ENCODE peak calls at places on chromosomes 4 and X, in seven cellular contexts. One of them, this sample, is unnamed.

GRCh38 chr4:79492148-79492547 is 84.1 kb upstream of the GK2 start:
- DNase-seq in neural progenitor cell: no peak
- DNase-seq in right atrium auricular region: no peak
- DNase-seq in fibroblast of mammary gland: no peak
- DNase-seq in NB4: no peak
- DNase-seq in fibroblast of pulmonary artery: peak; percentile 5
- DNase-seq in heart left ventricle: peak; percentile 42
- DNase-seq in this sample: no peak

GRCh38 chrX:96692454-96692853 is 7.8 kb downstream of the DIAPH2 start:
- DNase-seq in neural progenitor cell: no peak
- DNase-seq in right atrium auricular region: no peak
- DNase-seq in fibroblast of mammary gland: peak; percentile 64
- DNase-seq in NB4: peak; percentile 22
- DNase-seq in fibroblast of pulmonary artery: peak; percentile 56
- DNase-seq in heart left ventricle: no peak
- DNase-seq in this sample: no peak

GRCh38 chr4:109967798-109968520 is 55.3 kb downstream of the EGF start:
- DNase-seq in neural progenitor cell: no peak
- DNase-seq in right atrium auricular region: no peak
- DNase-seq in fibroblast of mammary gland: peak; percentile 56
- DNase-seq in NB4: peak; percentile 10
- DNase-seq in fibroblast of pulmonary artery: peak; percentile 7
- DNase-seq in heart left ventricle: no peak
- DNase-seq in this sample: no peak

GRCh38 chr4:150381671-150382427 is 200.1 kb upstream of the MAB21L2 start:
- DNase-seq in neural progenitor cell: no peak
- DNase-seq in right atrium auricular region: no peak
- DNase-seq in fibroblast of mammary gland: peak; percentile 40
- DNase-seq in NB4: no peak
- DNase-seq in fibroblast of pulmonary artery: peak; percentile 43
- DNase-seq in heart left ventricle: no peak
- DNase-seq in this sample: no peak

GRCh38 chr4:121243476-121243875 is 79.4 kb upstream of the TNIP3 start:
- DNase-seq in neural progenitor cell: no peak
- DNase-seq in right atrium auricular region: no peak
- DNase-seq in fibroblast of mammary gland: peak; percentile 8
- DNase-seq in NB4: no peak
- DNase-seq in fibroblast of pulmonary artery: no peak
- DNase-seq in heart left ventricle: no peak
- DNase-seq in this sample: no peak

GRCh38 chr4:109315818-109316217 is 13.4 kb upstream of the COL25A1 start:
- DNase-seq in neural progenitor cell: no peak
- DNase-seq in right atrium auricular region: no peak
- DNase-seq in fibroblast of mammary gland: no peak
- DNase-seq in NB4: no peak
- DNase-seq in fibroblast of pulmonary artery: no peak
- DNase-seq in heart left ventricle: no peak
- DNase-seq in this sample: no peak

GRCh38 chr4:137768196-137768595 is 235.9 kb upstream of the PCDH18 start:
- DNase-seq in neural progenitor cell: no peak
- DNase-seq in right atrium auricular region: no peak
- DNase-seq in fibroblast of mammary gland: peak; percentile 34
- DNase-seq in NB4: no peak
- DNase-seq in fibroblast of pulmonary artery: peak; percentile 23
- DNase-seq in heart left ventricle: no peak
- DNase-seq in this sample: no peak

GRCh38 chr4:72712997-72713396 is 144.0 kb upstream of the ADAMTS3 start:
- DNase-seq in neural progenitor cell: no peak
- DNase-seq in right atrium auricular region: no peak
- DNase-seq in fibroblast of mammary gland: no peak
- DNase-seq in NB4: no peak
- DNase-seq in fibroblast of pulmonary artery: no peak
- DNase-seq in heart left ventricle: no peak
- DNase-seq in this sample: no peak

GRCh38 chr4:182427530-182427929 is 184.3 kb downstream of the TENM3 start:
- DNase-seq in neural progenitor cell: no peak
- DNase-seq in right atrium auricular region: no peak
- DNase-seq in fibroblast of mammary gland: peak; percentile 53
- DNase-seq in NB4: no peak
- DNase-seq in fibroblast of pulmonary artery: peak; percentile 28
- DNase-seq in heart left ventricle: no peak
- DNase-seq in this sample: no peak

GRCh38 chr4:77818077-77818666 is 996 bp downstream of the CNOT6L start:
- DNase-seq in neural progenitor cell: peak; percentile 81
- DNase-seq in right atrium auricular region: peak; percentile 74
- DNase-seq in fibroblast of mammary gland: peak; percentile 85
- DNase-seq in NB4: peak; percentile 91
- DNase-seq in fibroblast of pulmonary artery: peak; percentile 85
- DNase-seq in heart left ventricle: peak; percentile 73
- DNase-seq in this sample: no peak

GRCh38 chrX:23662853-23663252 is 4.4 kb upstream of the PRDX4 start:
- DNase-seq in neural progenitor cell: no peak
- DNase-seq in right atrium auricular region: no peak
- DNase-seq in fibroblast of mammary gland: peak; percentile 84
- DNase-seq in NB4: no peak
- DNase-seq in fibroblast of pulmonary artery: peak; percentile 14
- DNase-seq in heart left ventricle: no peak
- DNase-seq in this sample: no peak

GRCh38 chr4:30722916-30723270 is 2.7 kb downstream of the PCDH7 start:
- DNase-seq in neural progenitor cell: peak; percentile 29
- DNase-seq in right atrium auricular region: no peak
- DNase-seq in fibroblast of mammary gland: no peak
- DNase-seq in NB4: no peak
- DNase-seq in fibroblast of pulmonary artery: no peak
- DNase-seq in heart left ventricle: peak; percentile 27
- DNase-seq in this sample: no peak

GRCh38 chrX:96752776-96753175 is 68.1 kb downstream of the DIAPH2 start:
- DNase-seq in neural progenitor cell: no peak
- DNase-seq in right atrium auricular region: no peak
- DNase-seq in fibroblast of mammary gland: no peak
- DNase-seq in NB4: no peak
- DNase-seq in fibroblast of pulmonary artery: no peak
- DNase-seq in heart left ventricle: no peak
- DNase-seq in this sample: no peak

GRCh38 chr4:118139241-118139640 is 105.0 kb downstream of the NDST3 start:
- DNase-seq in neural progenitor cell: no peak
- DNase-seq in right atrium auricular region: no peak
- DNase-seq in fibroblast of mammary gland: no peak
- DNase-seq in NB4: peak; percentile 33
- DNase-seq in fibroblast of pulmonary artery: no peak
- DNase-seq in heart left ventricle: no peak
- DNase-seq in this sample: no peak

GRCh38 chr4:118141240-118141639 is 107.0 kb downstream of the NDST3 start:
- DNase-seq in neural progenitor cell: no peak
- DNase-seq in right atrium auricular region: no peak
- DNase-seq in fibroblast of mammary gland: no peak
- DNase-seq in NB4: peak; percentile 16
- DNase-seq in fibroblast of pulmonary artery: no peak
- DNase-seq in heart left ventricle: no peak
- DNase-seq in this sample: no peak
- TF ChIP-seq CTCF in neural progenitor cell: peak; percentile 12
- TF ChIP-seq CTCF in right atrium auricular region: no peak
- TF ChIP-seq CTCF in fibroblast of mammary gland: no peak
- TF ChIP-seq CTCF in NB4: no peak
- TF ChIP-seq CTCF in fibroblast of pulmonary artery: no peak
- TF ChIP-seq CTCF in heart left ventricle: no peak
- TF ChIP-seq CTCF in this sample: no peak

DNA sequence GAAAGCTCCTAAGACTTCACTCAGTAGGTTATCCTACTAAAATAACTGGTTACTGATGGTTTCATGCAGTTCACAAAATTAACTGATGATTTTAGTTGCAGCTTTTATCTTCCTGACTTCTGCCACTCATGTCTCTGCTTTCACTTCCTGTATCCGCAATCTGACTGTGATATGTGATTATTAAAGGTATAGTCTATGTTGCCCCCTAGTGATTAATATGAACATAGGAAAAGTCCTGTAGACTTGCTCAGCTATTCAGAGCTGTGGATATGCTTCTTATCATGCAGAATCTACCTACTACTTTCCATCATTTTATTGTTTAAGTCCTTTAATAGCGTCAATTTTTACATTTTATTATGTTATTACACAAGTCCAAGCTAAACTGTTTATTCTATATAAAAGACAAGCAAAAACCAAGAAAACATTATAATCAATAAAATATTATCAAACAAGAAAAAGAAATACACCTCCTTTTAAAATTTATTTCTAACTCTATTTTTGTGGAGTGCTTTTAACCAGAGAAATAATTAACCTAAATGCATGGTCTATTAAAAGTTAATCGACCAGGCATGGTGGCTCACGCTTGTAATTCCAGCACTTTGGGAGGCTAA is 40.6 kb upstream of the TLR2 start:
- DNase-seq in neural progenitor cell: peak; percentile 11
- DNase-seq in right atrium auricular region: no peak
- DNase-seq in fibroblast of mammary gland: peak; percentile 56
- DNase-seq in NB4: peak; percentile 74
- DNase-seq in fibroblast of pulmonary artery: peak; percentile 54
- DNase-seq in heart left ventricle: no peak
- DNase-seq in this sample: no peak
- TF ChIP-seq CTCF in neural progenitor cell: peak; percentile 48
- TF ChIP-seq CTCF in right atrium auricular region: no peak
- TF ChIP-seq CTCF in fibroblast of mammary gland: peak; percentile 51
- TF ChIP-seq CTCF in NB4: peak; percentile 24
- TF ChIP-seq CTCF in fibroblast of pulmonary artery: peak; percentile 58
- TF ChIP-seq CTCF in heart left ventricle: peak; percentile 35
- TF ChIP-seq CTCF in this sample: no peak

DNA sequence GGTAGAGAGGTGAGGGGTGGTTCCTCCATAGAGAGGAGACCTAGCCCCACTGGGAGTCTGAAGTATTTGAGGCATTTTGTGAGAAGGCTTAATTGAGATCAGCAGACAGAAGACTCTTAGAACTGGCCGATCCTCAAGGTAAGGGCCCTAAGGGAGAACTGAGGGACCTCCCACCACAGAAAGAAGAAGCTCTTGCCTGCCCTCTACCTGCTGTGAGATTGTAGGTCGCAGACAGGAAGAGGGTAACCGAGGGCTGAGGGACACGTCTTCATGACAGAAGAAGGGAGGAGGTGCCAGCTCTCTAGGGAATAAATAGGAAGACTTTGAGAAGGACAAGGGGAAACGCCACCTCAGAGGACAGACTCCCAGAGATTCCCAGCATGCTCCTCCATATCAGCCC is 24.1 kb upstream of the MAGEC1 start:
- DNase-seq in neural progenitor cell: no peak
- DNase-seq in right atrium auricular region: no peak
- DNase-seq in fibroblast of mammary gland: no peak
- DNase-seq in NB4: peak; percentile 22
- DNase-seq in fibroblast of pulmonary artery: no peak
- DNase-seq in heart left ventricle: no peak
- DNase-seq in this sample: no peak
- TF ChIP-seq CTCF in neural progenitor cell: no peak
- TF ChIP-seq CTCF in right atrium auricular region: no peak
- TF ChIP-seq CTCF in fibroblast of mammary gland: no peak
- TF ChIP-seq CTCF in NB4: no peak
- TF ChIP-seq CTCF in fibroblast of pulmonary artery: no peak
- TF ChIP-seq CTCF in heart left ventricle: no peak
- TF ChIP-seq CTCF in this sample: no peak

DNA sequence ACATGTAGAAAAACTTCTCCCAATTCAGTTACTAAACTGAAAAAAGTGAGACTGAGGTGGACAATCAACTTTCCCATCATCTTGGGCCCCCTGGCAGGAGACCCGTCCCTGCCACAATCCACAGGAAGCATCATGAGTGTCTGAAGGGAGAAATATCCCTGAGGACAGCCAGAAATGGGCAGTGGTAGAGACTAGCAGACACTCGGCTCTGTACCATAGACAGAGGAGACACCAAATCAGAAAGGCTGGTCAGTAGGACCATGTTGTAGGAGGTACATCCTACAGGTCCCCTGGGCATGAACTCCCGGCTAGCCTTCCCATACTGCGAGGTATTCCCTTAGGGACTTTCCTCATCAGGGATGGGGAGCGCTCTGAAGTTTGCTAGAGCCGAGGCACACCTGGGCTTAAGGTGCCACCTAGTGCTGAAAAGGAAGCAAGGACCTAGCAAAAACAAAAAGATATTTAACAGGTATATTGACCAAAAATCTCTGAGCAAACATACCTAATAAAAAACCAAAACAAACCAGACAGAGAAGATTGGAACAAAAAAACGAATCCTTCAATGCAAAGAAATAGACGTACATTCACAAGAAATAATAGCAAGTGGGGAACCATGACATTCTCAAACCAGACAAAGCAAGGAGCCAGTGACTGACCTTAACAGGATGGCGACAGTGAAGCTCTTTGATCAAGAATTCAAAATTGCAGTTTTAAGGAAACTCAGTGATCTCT is 55.6 kb downstream of the HAUS3 start:
- DNase-seq in neural progenitor cell: peak; percentile 76
- DNase-seq in right atrium auricular region: no peak
- DNase-seq in fibroblast of mammary gland: peak; percentile 24
- DNase-seq in NB4: peak; percentile 41
- DNase-seq in fibroblast of pulmonary artery: peak; percentile 45
- DNase-seq in heart left ventricle: no peak
- DNase-seq in this sample: no peak
- TF ChIP-seq CTCF in neural progenitor cell: peak; percentile 71
- TF ChIP-seq CTCF in right atrium auricular region: no peak
- TF ChIP-seq CTCF in fibroblast of mammary gland: peak; percentile 11
- TF ChIP-seq CTCF in NB4: peak; percentile 27
- TF ChIP-seq CTCF in fibroblast of pulmonary artery: peak; percentile 39
- TF ChIP-seq CTCF in heart left ventricle: no peak
- TF ChIP-seq CTCF in this sample: no peak

GRCh38 chr4:112189754-112190153 is 41.8 kb upstream of the AP1AR start:
- DNase-seq in neural progenitor cell: no peak
- DNase-seq in right atrium auricular region: no peak
- DNase-seq in fibroblast of mammary gland: peak; percentile 37
- DNase-seq in NB4: no peak
- DNase-seq in fibroblast of pulmonary artery: peak; percentile 54
- DNase-seq in heart left ventricle: no peak
- DNase-seq in this sample: no peak
- TF ChIP-seq CTCF in neural progenitor cell: peak; percentile 30
- TF ChIP-seq CTCF in right atrium auricular region: no peak
- TF ChIP-seq CTCF in fibroblast of mammary gland: peak; percentile 25
- TF ChIP-seq CTCF in NB4: no peak
- TF ChIP-seq CTCF in fibroblast of pulmonary artery: peak; percentile 37
- TF ChIP-seq CTCF in heart left ventricle: peak; percentile 24
- TF ChIP-seq CTCF in this sample: no peak

GRCh38 chrX:106178826-106179225 is 10.7 kb downstream of the PWWP3B start:
- DNase-seq in neural progenitor cell: no peak
- DNase-seq in right atrium auricular region: no peak
- DNase-seq in fibroblast of mammary gland: no peak
- DNase-seq in NB4: no peak
- DNase-seq in fibroblast of pulmonary artery: peak; percentile 67
- DNase-seq in heart left ventricle: no peak
- DNase-seq in this sample: no peak
- TF ChIP-seq CTCF in neural progenitor cell: no peak
- TF ChIP-seq CTCF in right atrium auricular region: no peak
- TF ChIP-seq CTCF in fibroblast of mammary gland: no peak
- TF ChIP-seq CTCF in NB4: no peak
- TF ChIP-seq CTCF in fibroblast of pulmonary artery: peak; percentile 25
- TF ChIP-seq CTCF in heart left ventricle: no peak
- TF ChIP-seq CTCF in this sample: no peak

GRCh38 chr4:152398060-152398459 is 137.8 kb downstream of the FBXW7 start:
- DNase-seq in neural progenitor cell: peak; percentile 27
- DNase-seq in right atrium auricular region: no peak
- DNase-seq in fibroblast of mammary gland: peak; percentile 31
- DNase-seq in NB4: peak; percentile 23
- DNase-seq in fibroblast of pulmonary artery: peak; percentile 39
- DNase-seq in heart left ventricle: no peak
- DNase-seq in this sample: no peak

GRCh38 chr4:152399246-152399645 is 136.6 kb downstream of the FBXW7 start:
- DNase-seq in neural progenitor cell: no peak
- DNase-seq in right atrium auricular region: no peak
- DNase-seq in fibroblast of mammary gland: no peak
- DNase-seq in NB4: peak; percentile 61
- DNase-seq in fibroblast of pulmonary artery: no peak
- DNase-seq in heart left ventricle: no peak
- DNase-seq in this sample: no peak

GRCh38 chr4:152401424-152401823 is 134.5 kb downstream of the FBXW7 start:
- DNase-seq in neural progenitor cell: no peak
- DNase-seq in right atrium auricular region: no peak
- DNase-seq in fibroblast of mammary gland: no peak
- DNase-seq in NB4: no peak
- DNase-seq in fibroblast of pulmonary artery: no peak
- DNase-seq in heart left ventricle: no peak
- DNase-seq in this sample: no peak
- TF ChIP-seq CTCF in neural progenitor cell: no peak
- TF ChIP-seq CTCF in right atrium auricular region: no peak
- TF ChIP-seq CTCF in fibroblast of mammary gland: no peak
- TF ChIP-seq CTCF in NB4: no peak
- TF ChIP-seq CTCF in fibroblast of pulmonary artery: no peak
- TF ChIP-seq CTCF in heart left ventricle: no peak
- TF ChIP-seq CTCF in this sample: no peak

This sample was measured in omental fat pad.